ENCODE peak calls at places on chromosomes 16 and 17, in eight cellular contexts. R is GM23248, M is sigmoid colon, W is transverse colon, K is heart right ventricle, B is A673, C is A549, N is Peyer's patch. O is an unnamed sample. For H3K9me3, the result is how much of the 10 kb centered on the place peaks cover.

GRCh38 chr16:30040221-30040620 is 9.2 kb upstream of the TLCD3B start:
- DNase-seq in R (no peak), M (no peak), W (no peak), K (no peak), B (no peak), C (no peak), N (no peak), O (no peak)

GRCh38 chr17:55444471-55445441 is 23.1 kb upstream of the MMD start:
- DNase-seq in R (no peak), M (no peak), W (no peak), K (no peak), B (no peak), C (no peak), N (no peak), O (no peak)

GRCh38 chr16:72963921-72964320 is 84.0 kb downstream of the ZFHX3 start:
- DNase-seq in R (no peak), M (no peak), W (no peak), K (no peak), B (no peak), C (no peak), N (no peak), O (no peak)

GRCh38 chr16:89575247-89576172 is at the start of gene CPNE7:
- DNase-seq in R (peak), M (no peak), W (no peak), K (no peak), B (peak), C (peak), N (no peak), O (no peak)

GRCh38 chr16:89811321-89811720 is 5.1 kb downstream of the FANCA start:
- DNase-seq in R (no peak), M (no peak), W (no peak), K (no peak), B (no peak), C (no peak), N (no peak), O (no peak)

GRCh38 chr16:11596572-11597226 is 10.0 kb upstream of the LITAF start:
- DNase-seq in R (no peak), M (no peak), W (no peak), K (no peak), B (no peak), C (no peak), N (no peak), O (no peak)

GRCh38 chr16:3824121-3824795 is 56.3 kb downstream of the CREBBP start:
- DNase-seq in R (peak), M (no peak), W (no peak), K (no peak), B (no peak), C (no peak), N (no peak), O (no peak)

GRCh38 chr17:70905796-70906195 is 736.5 kb downstream of the KCNJ2 start:
- DNase-seq in R (peak), M (no peak), W (no peak), K (peak), B (no peak), C (no peak), N (no peak), O (no peak)

GRCh38 chr16:13767215-13767614 is 152.7 kb upstream of the ERCC4 start:
- DNase-seq in R (no peak), M (no peak), W (no peak), K (no peak), B (peak), C (no peak), N (no peak), O (no peak)

GRCh38 chr16:49462989-49463371 is 89.4 kb downstream of the C16orf78 start:
- DNase-seq in R (no peak), M (peak), W (no peak), K (no peak), B (no peak), C (no peak), N (no peak), O (no peak)

GRCh38 chr16:58678716-58679115 is 5.9 kb downstream of the SLC38A7 start:
- DNase-seq in R (peak), M (peak), W (no peak), K (peak), B (no peak), C (no peak), N (no peak), O (no peak)

GRCh38 chr16:24908716-24909115 is 63.0 kb downstream of the SLC5A11 start:
- DNase-seq in R (no peak), M (peak), W (no peak), K (no peak), B (no peak), C (no peak), N (no peak), O (no peak)

GRCh38 chr16:48365601-48366164 is 19.5 kb downstream of the SIAH1 start:
- DNase-seq in R (peak), M (peak), W (peak), K (peak), B (peak), C (peak), N (peak), O (peak)

GRCh38 chr16:72787519-72788268 is 260.2 kb downstream of the ZFHX3 start:
- DNase-seq in R (peak), M (peak), W (peak), K (peak), B (peak), C (no peak), N (peak), O (peak)

GRCh38 chr16:81500833-81501521 is 56.4 kb downstream of the CMIP start:
- DNase-seq in R (no peak), M (no peak), W (no peak), K (no peak), B (peak), C (no peak), N (no peak), O (no peak)

GRCh38 chr17:59038734-59039133 is 67.9 kb downstream of the TRIM37 start:
- DNase-seq in R (peak), M (no peak), W (no peak), K (no peak), B (no peak), C (no peak), N (no peak), O (no peak)

GRCh38 chr16:89670496-89671431 is 13.1 kb downstream of the SPATA33 start:
- DNase-seq in R (peak), M (no peak), W (no peak), K (no peak), B (no peak), C (no peak), N (no peak), O (no peak)

GRCh38 chr17:66514227-66514806 is 211.9 kb downstream of the PRKCA start:
- DNase-seq in R (peak), M (no peak), W (no peak), K (no peak), B (no peak), C (no peak), N (no peak), O (no peak)

GRCh38 chr16:65121870-65122723 is at the start of gene CDH11:
- DNase-seq in R (peak), M (peak), W (peak), K (peak), B (peak), C (no peak), N (peak), O (no peak)

GRCh38 chr16:86756882-86757703 is 178.7 kb downstream of the FOXL1 start:
- DNase-seq in R (no peak), M (peak), W (no peak), K (no peak), B (no peak), C (no peak), N (no peak), O (no peak)

GRCh38 chr17:42748906-42749798 is 4.3 kb upstream of the EZH1 start:
- DNase-seq in R (no peak), M (peak), W (no peak), K (no peak), B (no peak), C (no peak), N (no peak), O (no peak)

GRCh38 chr17:76927982-76928381 is 59.8 kb downstream of the MGAT5B start:
- DNase-seq in R (no peak), M (no peak), W (no peak), K (no peak), B (no peak), C (no peak), N (no peak), O (no peak)

GRCh38 chr16:50988441-50988840 is 162.6 kb downstream of the SALL1 start:
- DNase-seq in R (no peak), M (no peak), W (no peak), K (no peak), B (no peak), C (no peak), N (no peak), O (no peak)

GRCh38 chr16:21599994-21600773 is 807 bp downstream of the METTL9 start:
- DNase-seq in R (peak), M (no peak), W (no peak), K (no peak), B (peak), C (no peak), N (no peak), O (no peak)

GRCh38 chr16:79597277-79597676 is 3.3 kb downstream of the MAF start:
- DNase-seq in R (no peak), M (no peak), W (no peak), K (no peak), B (no peak), C (no peak), N (no peak), O (no peak)

GRCh38 chr17:50185724-50186545 is 15.5 kb downstream of the COL1A1 start:
- DNase-seq in R (peak), M (no peak), W (no peak), K (no peak), B (no peak), C (no peak), N (no peak), O (no peak)

GRCh38 chr16:27978876-27979275 is 84.6 kb downstream of the GSG1L start:
- DNase-seq in R (no peak), M (peak), W (no peak), K (no peak), B (no peak), C (no peak), N (no peak), O (no peak)

GRCh38 chr16:49754495-49755290 is 101.2 kb downstream of the ZNF423 start:
- DNase-seq in R (peak), M (no peak), W (peak), K (peak), B (peak), C (no peak), N (no peak), O (no peak)

GRCh38 chr16:64278196-64278595 is 843.7 kb downstream of the CDH11 start:
- DNase-seq in R (peak), M (no peak), W (no peak), K (no peak), B (no peak), C (no peak), N (no peak), O (no peak)

GRCh38 chr16:30722916-30723315 is 23.9 kb downstream of the SRCAP start:
- DNase-seq in R (no peak), M (peak), W (no peak), K (no peak), B (no peak), C (no peak), N (peak), O (no peak)

GRCh38 chr16:2776500-2777139 is 460 bp downstream of the ELOB start:
- DNase-seq in R (peak), M (peak), W (no peak), K (peak), B (no peak), C (no peak), N (no peak), O (no peak)

GRCh38 chr16:82782715-82783251 is 156.0 kb downstream of the CDH13 start:
- DNase-seq in R (no peak), M (no peak), W (peak), K (peak), B (no peak), C (no peak), N (peak), O (no peak)

GRCh38 chr16:58451263-58451662 is 48.7 kb upstream of the NDRG4 start:
- DNase-seq in R (no peak), M (no peak), W (no peak), K (no peak), B (no peak), C (no peak), N (no peak), O (no peak)

GRCh38 chr17:13619462-13619861 is 17.7 kb upstream of the HS3ST3A1 start:
- DNase-seq in R (no peak), M (no peak), W (no peak), K (no peak), B (no peak), C (no peak), N (no peak), O (no peak)

GRCh38 chr17:27082775-27083154 is 211.1 kb upstream of the WSB1 start:
- DNase-seq in R (no peak), M (no peak), W (no peak), K (no peak), B (no peak), C (no peak), N (no peak), O (no peak)

GRCh38 chr17:27081002-27081638 is 212.8 kb upstream of the WSB1 start:
- DNase-seq in R (no peak), M (no peak), W (no peak), K (no peak), B (no peak), C (no peak), N (no peak), O (no peak)

GRCh38 chr17:27085517-27085916 is 208.4 kb upstream of the WSB1 start:
- DNase-seq in R (no peak), M (no peak), W (no peak), K (no peak), B (no peak), C (no peak), N (no peak), O (no peak)

GRCh38 chr17:27082023-27082774 is 211.7 kb upstream of the WSB1 start:
- DNase-seq in R (no peak), M (no peak), W (no peak), K (no peak), B (no peak), C (no peak), N (no peak), O (no peak)

DNA sequence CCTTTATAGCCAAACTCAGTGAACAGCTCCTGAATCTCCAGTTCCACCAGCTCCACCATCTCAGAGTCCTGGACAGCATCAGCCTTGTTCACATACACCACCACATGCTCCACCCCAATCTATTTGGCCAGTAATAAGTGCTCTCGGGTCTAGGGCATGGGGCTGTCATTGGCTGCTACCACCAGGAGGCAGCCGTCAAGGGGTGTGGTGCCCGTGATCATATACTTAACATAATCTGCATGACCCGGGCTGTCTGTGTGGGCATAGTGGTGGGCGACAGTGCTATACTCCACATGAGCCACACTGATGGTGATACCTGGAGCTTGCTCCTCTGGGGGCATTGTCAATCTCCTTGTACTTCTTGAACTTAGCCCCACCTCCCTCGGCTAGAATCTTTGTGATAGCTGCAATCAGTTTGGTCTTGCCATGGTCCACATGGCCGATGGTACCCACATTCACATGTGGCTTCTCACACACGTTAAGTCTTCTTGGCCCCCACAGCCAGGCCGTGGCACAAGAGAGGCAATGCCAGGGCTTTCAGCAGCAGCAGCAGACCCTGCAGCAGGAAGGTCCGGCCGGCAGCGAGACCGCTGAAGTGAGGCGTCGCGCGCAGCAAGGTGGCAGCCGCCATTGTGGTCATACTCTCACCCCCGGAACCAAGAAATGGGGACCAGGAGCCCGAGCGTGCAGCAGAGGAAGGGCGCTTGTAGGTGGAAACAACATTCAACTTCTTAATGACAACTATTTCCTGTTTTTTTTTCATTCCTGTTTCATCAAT is 210.3 kb upstream of the WSB1 start:
- DNase-seq in R (no peak), M (no peak), W (no peak), K (no peak), B (no peak), C (no peak), N (no peak), O (no peak)
- H3K9me3 ChIP-seq in R (under half), M (under half), W (under half), K (under half), B (under half), C (under half), N (under half), O (under half)

GRCh38 chr16:55634193-55634592 is 21.6 kb upstream of the SLC6A2 start:
- DNase-seq in R (no peak), M (no peak), W (no peak), K (no peak), B (no peak), C (no peak), N (no peak), O (no peak)
- H3K9me3 ChIP-seq in R (under half), M (under half), W (under half), K (under half), B (under half), C (under half), N (under half), O (under half)

GRCh38 chr17:22469101-22469880 is 777.0 kb downstream of the KCNJ18 start:
- DNase-seq in R (no peak), M (no peak), W (no peak), K (no peak), B (no peak), C (no peak), N (no peak), O (no peak)
- H3K9me3 ChIP-seq in R (under half), M (under half), W (under half), K (under half), B (under half), C (under half), N (under half), O (under half)

GRCh38 chr16:9351841-9352434 is 260.5 kb downstream of the HAPSTR1 start:
- DNase-seq in R (no peak), M (no peak), W (no peak), K (peak), B (no peak), C (no peak), N (no peak), O (no peak)
- H3K9me3 ChIP-seq in R (under half), M (under half), W (under half), K (under half), B (under half), C (under half), N (under half), O (under half)

GRCh38 chr16:35687781-35688180 is 2228.4 kb downstream of the TP53TG3F start:
- DNase-seq in R (no peak), M (no peak), W (no peak), K (no peak), B (no peak), C (no peak), N (no peak), O (no peak)

GRCh38 chr16:35687071-35687470 is 2227.7 kb downstream of the TP53TG3F start:
- DNase-seq in R (no peak), M (no peak), W (no peak), K (no peak), B (no peak), C (no peak), N (no peak), O (no peak)

GRCh38 chr16:35690413-35690812 is 2231.0 kb downstream of the TP53TG3F start:
- DNase-seq in R (no peak), M (no peak), W (no peak), K (no peak), B (no peak), C (no peak), N (no peak), O (no peak)

GRCh38 chr16:35691057-35691456 is 2231.6 kb downstream of the TP53TG3F start:
- DNase-seq in R (no peak), M (no peak), W (no peak), K (no peak), B (no peak), C (no peak), N (no peak), O (no peak)

GRCh38 chr16:35689764-35690163 is 2230.4 kb downstream of the TP53TG3F start:
- DNase-seq in R (no peak), M (no peak), W (no peak), K (no peak), B (no peak), C (no peak), N (no peak), O (no peak)
- H3K9me3 ChIP-seq in R (under half), M (under half), W (under half), K (half or more), B (half or more), C (under half), N (under half), O (under half)

GRCh38 chr17:73878923-73879322 is 234.7 kb upstream of the SDK2 start:
- DNase-seq in R (peak), M (no peak), W (no peak), K (no peak), B (no peak), C (no peak), N (no peak), O (no peak)

GRCh38 chr17:73875346-73875745 is 231.1 kb upstream of the SDK2 start:
- DNase-seq in R (no peak), M (no peak), W (no peak), K (no peak), B (no peak), C (no peak), N (no peak), O (no peak)

GRCh38 chr17:73879987-73880386 is 235.7 kb upstream of the SDK2 start:
- DNase-seq in R (no peak), M (no peak), W (no peak), K (no peak), B (no peak), C (no peak), N (no peak), O (no peak)

GRCh38 chr17:73874008-73874407 is 229.8 kb upstream of the SDK2 start:
- DNase-seq in R (no peak), M (no peak), W (no peak), K (no peak), B (no peak), C (peak), N (no peak), O (no peak)

DNA sequence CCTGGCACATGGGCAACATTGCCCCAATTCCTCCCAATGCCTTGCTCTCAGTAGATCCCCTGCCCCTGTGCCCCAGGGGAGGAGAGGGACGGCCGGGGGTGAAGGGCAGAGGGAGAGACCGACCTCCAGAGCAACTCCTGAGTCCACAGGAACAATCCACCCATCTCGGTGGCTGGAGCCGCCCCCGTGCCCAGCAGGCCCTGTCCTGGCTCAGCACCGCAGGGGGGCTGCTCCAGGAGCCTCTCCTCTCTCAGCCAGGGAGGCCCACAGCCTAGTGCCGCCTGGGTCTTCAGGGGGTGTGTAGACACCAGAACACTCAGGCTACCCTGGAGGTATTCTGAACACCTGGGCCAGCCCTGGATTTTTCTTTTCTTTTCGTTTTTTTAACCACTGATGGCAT is 233.7 kb upstream of the SDK2 start:
- DNase-seq in R (no peak), M (no peak), W (no peak), K (no peak), B (no peak), C (no peak), N (no peak), O (no peak)
- H3K9me3 ChIP-seq in R (under half), M (under half), W (under half), K (under half), B (under half), C (under half), N (under half), O (under half)

GRCh38 chr16:10343124-10343760 is 42.6 kb upstream of the ATF7IP2 start:
- DNase-seq in R (no peak), M (no peak), W (no peak), K (no peak), B (no peak), C (no peak), N (no peak), O (no peak)
- H3K9me3 ChIP-seq in R (under half), M (under half), W (under half), K (half or more), B (under half), C (under half), N (under half), O (under half)

GRCh38 chr16:16182918-16183317 is 40.4 kb downstream of the ABCC6 start:
- DNase-seq in R (no peak), M (no peak), W (no peak), K (no peak), B (no peak), C (no peak), N (no peak), O (no peak)
- H3K9me3 ChIP-seq in R (under half), M (under half), W (under half), K (under half), B (under half), C (under half), N (under half), O (under half)